ENCODE peak calls at places on chromosomes 1 and 21, in seven cellular contexts. One of them, this sample, is unnamed.

GRCh38 chr1:12454406-12455391 is 163.3 kb downstream of the DHRS3 start:
- DNase-seq in heart left ventricle: no peak
- DNase-seq in nephron progenitor cell: no peak
- DNase-seq in HCT116: no peak
- DNase-seq in glutamatergic neuron: no peak
- DNase-seq in ovary: no peak
- DNase-seq in RWPE1: no peak
- DNase-seq in this sample: no peak

GRCh38 chr1:11749203-11749689 is 12.7 kb upstream of the C1orf167 start:
- DNase-seq in heart left ventricle: peak; percentile 61
- DNase-seq in RWPE1: peak; percentile 56
- DNase-seq in glutamatergic neuron: peak; percentile 74
- DNase-seq in HCT116: peak; percentile 26
- DNase-seq in nephron progenitor cell: no peak
- DNase-seq in ovary: no peak
- DNase-seq in this sample: no peak

GRCh38 chr21:32581732-32582131 is 3.6 kb downstream of the TCP10L start:
- DNase-seq in HCT116: no peak
- DNase-seq in ovary: peak; percentile 1
- DNase-seq in heart left ventricle: no peak
- DNase-seq in glutamatergic neuron: no peak
- DNase-seq in RWPE1: no peak
- DNase-seq in nephron progenitor cell: no peak
- DNase-seq in this sample: no peak

GRCh38 chr21:32083175-32083574 is 195.7 kb downstream of the MIS18A start:
- DNase-seq in HCT116: no peak
- DNase-seq in heart left ventricle: no peak
- DNase-seq in ovary: no peak
- DNase-seq in RWPE1: no peak
- DNase-seq in glutamatergic neuron: no peak
- DNase-seq in nephron progenitor cell: no peak
- DNase-seq in this sample: no peak

GRCh38 chr1:11273595-11274234 is 717 bp downstream of the UBIAD1 start:
- DNase-seq in nephron progenitor cell: no peak
- DNase-seq in HCT116: no peak
- DNase-seq in RWPE1: no peak
- DNase-seq in heart left ventricle: no peak
- DNase-seq in glutamatergic neuron: no peak
- DNase-seq in ovary: no peak
- DNase-seq in this sample: no peak

GRCh38 chr1:216847385-216848036 is 124.3 kb upstream of the ESRRG start:
- DNase-seq in heart left ventricle: no peak
- DNase-seq in ovary: no peak
- DNase-seq in glutamatergic neuron: no peak
- DNase-seq in nephron progenitor cell: no peak
- DNase-seq in RWPE1: no peak
- DNase-seq in HCT116: no peak
- DNase-seq in this sample: no peak

GRCh38 chr1:46806196-46807020 is 7.6 kb downstream of the CYP4B1 start:
- DNase-seq in HCT116: no peak
- DNase-seq in RWPE1: no peak
- DNase-seq in glutamatergic neuron: no peak
- DNase-seq in nephron progenitor cell: no peak
- DNase-seq in heart left ventricle: peak; percentile 88
- DNase-seq in ovary: no peak
- DNase-seq in this sample: no peak

GRCh38 chr1:184387871-184388670 is 1.2 kb downstream of the C1orf21 start:
- DNase-seq in nephron progenitor cell: peak; percentile 35
- DNase-seq in RWPE1: peak; percentile 71
- DNase-seq in heart left ventricle: peak; percentile 38
- DNase-seq in glutamatergic neuron: peak; percentile 41
- DNase-seq in ovary: peak; percentile 40
- DNase-seq in HCT116: no peak
- DNase-seq in this sample: peak; percentile 6

GRCh38 chr1:9443913-9444445 is 95.3 kb upstream of the SLC25A33 start:
- DNase-seq in HCT116: no peak
- DNase-seq in ovary: peak; percentile 71
- DNase-seq in glutamatergic neuron: no peak
- DNase-seq in RWPE1: peak; percentile 26
- DNase-seq in nephron progenitor cell: no peak
- DNase-seq in heart left ventricle: no peak
- DNase-seq in this sample: peak; percentile 45

GRCh38 chr21:46664316-46664995 is 29.0 kb downstream of the PRMT2 start:
- DNase-seq in glutamatergic neuron: no peak
- DNase-seq in heart left ventricle: no peak
- DNase-seq in HCT116: no peak
- DNase-seq in ovary: no peak
- DNase-seq in RWPE1: no peak
- DNase-seq in nephron progenitor cell: no peak
- DNase-seq in this sample: no peak

GRCh38 chr1:113686891-113687624 is 72.2 kb downstream of the PHTF1 start:
- DNase-seq in nephron progenitor cell: no peak
- DNase-seq in heart left ventricle: no peak
- DNase-seq in HCT116: no peak
- DNase-seq in ovary: no peak
- DNase-seq in RWPE1: no peak
- DNase-seq in glutamatergic neuron: no peak
- DNase-seq in this sample: no peak

GRCh38 chr1:119919241-119919640 is 22.9 kb upstream of the ADAM30 start:
- DNase-seq in RWPE1: no peak
- DNase-seq in ovary: no peak
- DNase-seq in HCT116: no peak
- DNase-seq in nephron progenitor cell: no peak
- DNase-seq in glutamatergic neuron: no peak
- DNase-seq in heart left ventricle: no peak
- DNase-seq in this sample: no peak

GRCh38 chr21:42022906-42023305 is 12.7 kb upstream of the ZBTB21 start:
- DNase-seq in HCT116: no peak
- DNase-seq in heart left ventricle: no peak
- DNase-seq in ovary: no peak
- DNase-seq in nephron progenitor cell: no peak
- DNase-seq in RWPE1: no peak
- DNase-seq in glutamatergic neuron: no peak
- DNase-seq in this sample: no peak

GRCh38 chr21:42021751-42022430 is 11.7 kb upstream of the ZBTB21 start:
- DNase-seq in heart left ventricle: no peak
- DNase-seq in RWPE1: no peak
- DNase-seq in glutamatergic neuron: no peak
- DNase-seq in ovary: no peak
- DNase-seq in HCT116: no peak
- DNase-seq in nephron progenitor cell: peak; percentile 55
- DNase-seq in this sample: peak; percentile 58

GRCh38 chr21:42016364-42016985 is 6.3 kb upstream of the ZBTB21 start:
- DNase-seq in nephron progenitor cell: no peak
- DNase-seq in RWPE1: no peak
- DNase-seq in glutamatergic neuron: no peak
- DNase-seq in HCT116: no peak
- DNase-seq in heart left ventricle: no peak
- DNase-seq in ovary: no peak
- DNase-seq in this sample: no peak

GRCh38 chr21:42019101-42019605 is 9.0 kb upstream of the ZBTB21 start:
- DNase-seq in HCT116: no peak
- DNase-seq in heart left ventricle: no peak
- DNase-seq in ovary: no peak
- DNase-seq in nephron progenitor cell: no peak
- DNase-seq in glutamatergic neuron: no peak
- DNase-seq in RWPE1: peak; percentile 45
- DNase-seq in this sample: no peak

DNA sequence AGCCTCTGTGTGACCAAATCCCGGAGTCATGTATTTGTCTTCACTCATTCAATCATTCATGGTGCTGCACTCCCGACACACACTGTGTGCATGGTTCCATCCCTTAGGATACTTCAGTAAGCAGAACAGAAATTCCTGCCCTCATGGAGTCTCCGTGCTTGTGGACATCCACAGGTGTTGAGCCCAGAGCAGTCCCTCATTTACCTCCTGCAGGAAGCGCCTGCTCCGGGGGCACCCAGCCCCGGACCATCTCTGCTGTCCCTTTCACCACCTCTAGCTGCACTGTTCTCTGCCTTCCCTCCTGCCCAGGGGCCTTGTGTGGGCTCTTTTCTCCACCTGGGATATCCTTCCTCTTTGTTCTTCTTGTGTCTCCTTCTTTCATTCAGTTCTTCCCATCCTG is 9.5 kb upstream of the ZBTB21 start:
- DNase-seq in glutamatergic neuron: no peak
- DNase-seq in ovary: no peak
- DNase-seq in RWPE1: no peak
- DNase-seq in HCT116: no peak
- DNase-seq in heart left ventricle: no peak
- DNase-seq in nephron progenitor cell: no peak
- DNase-seq in this sample: no peak
- TF ChIP-seq CTCF in glutamatergic neuron: no peak
- TF ChIP-seq CTCF in ovary: no peak
- TF ChIP-seq CTCF in RWPE1: no peak
- TF ChIP-seq CTCF in HCT116: no peak
- TF ChIP-seq CTCF in heart left ventricle: no peak
- TF ChIP-seq CTCF in nephron progenitor cell: no peak
- TF ChIP-seq CTCF in this sample: no peak

DNA sequence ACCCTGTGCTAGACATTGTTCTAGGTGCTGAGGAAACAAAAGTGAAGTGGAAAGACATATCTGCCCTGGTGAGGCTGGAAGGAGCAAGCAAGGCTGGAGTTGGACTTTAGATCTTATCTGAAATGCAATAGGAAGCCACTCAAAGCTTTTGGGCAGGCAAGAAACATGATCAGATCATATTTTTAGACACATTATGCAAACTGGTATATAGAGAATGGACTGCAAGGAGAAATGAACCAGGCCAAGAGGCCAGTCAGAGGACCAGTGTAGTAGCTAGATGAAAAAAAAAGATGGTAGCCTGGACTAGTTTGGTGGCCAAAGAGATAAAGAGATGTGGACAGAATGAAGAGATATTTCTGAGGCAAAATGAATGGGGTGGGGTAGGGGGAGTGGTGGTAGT is 46.3 kb downstream of the CCN1 start:
- DNase-seq in nephron progenitor cell: no peak
- DNase-seq in RWPE1: no peak
- DNase-seq in heart left ventricle: no peak
- DNase-seq in ovary: no peak
- DNase-seq in HCT116: no peak
- DNase-seq in glutamatergic neuron: no peak
- DNase-seq in this sample: no peak
- TF ChIP-seq CTCF in nephron progenitor cell: no peak
- TF ChIP-seq CTCF in RWPE1: no peak
- TF ChIP-seq CTCF in heart left ventricle: no peak
- TF ChIP-seq CTCF in ovary: no peak
- TF ChIP-seq CTCF in HCT116: no peak
- TF ChIP-seq CTCF in glutamatergic neuron: no peak
- TF ChIP-seq CTCF in this sample: no peak

GRCh38 chr1:2598329-2598931 is 11.9 kb downstream of the PRXL2B start:
- DNase-seq in heart left ventricle: no peak
- DNase-seq in nephron progenitor cell: no peak
- DNase-seq in ovary: no peak
- DNase-seq in HCT116: no peak
- DNase-seq in glutamatergic neuron: no peak
- DNase-seq in RWPE1: no peak
- DNase-seq in this sample: no peak
- TF ChIP-seq CTCF in heart left ventricle: no peak
- TF ChIP-seq CTCF in nephron progenitor cell: no peak
- TF ChIP-seq CTCF in ovary: no peak
- TF ChIP-seq CTCF in HCT116: peak; percentile 19
- TF ChIP-seq CTCF in glutamatergic neuron: no peak
- TF ChIP-seq CTCF in RWPE1: no peak
- TF ChIP-seq CTCF in this sample: no peak

GRCh38 chr1:32448773-32449456 is 16.0 kb upstream of the ZBTB8B start:
- DNase-seq in glutamatergic neuron: no peak
- DNase-seq in nephron progenitor cell: peak; percentile 64
- DNase-seq in RWPE1: no peak
- DNase-seq in heart left ventricle: no peak
- DNase-seq in ovary: no peak
- DNase-seq in HCT116: peak; percentile 68
- DNase-seq in this sample: peak; percentile 77
- TF ChIP-seq CTCF in glutamatergic neuron: no peak
- TF ChIP-seq CTCF in nephron progenitor cell: peak; percentile 17
- TF ChIP-seq CTCF in RWPE1: no peak
- TF ChIP-seq CTCF in heart left ventricle: peak; percentile 7
- TF ChIP-seq CTCF in ovary: no peak
- TF ChIP-seq CTCF in HCT116: peak; percentile 55
- TF ChIP-seq CTCF in this sample: no peak

GRCh38 chr21:15682182-15682895 is 47.4 kb upstream of the USP25 start:
- DNase-seq in glutamatergic neuron: no peak
- DNase-seq in ovary: no peak
- DNase-seq in nephron progenitor cell: no peak
- DNase-seq in heart left ventricle: no peak
- DNase-seq in HCT116: no peak
- DNase-seq in RWPE1: peak; percentile 39
- DNase-seq in this sample: no peak

GRCh38 chr21:15682977-15683376 is 46.8 kb upstream of the USP25 start:
- DNase-seq in RWPE1: peak; percentile 25
- DNase-seq in nephron progenitor cell: no peak
- DNase-seq in ovary: no peak
- DNase-seq in heart left ventricle: no peak
- DNase-seq in glutamatergic neuron: no peak
- DNase-seq in HCT116: no peak
- DNase-seq in this sample: no peak

DNA sequence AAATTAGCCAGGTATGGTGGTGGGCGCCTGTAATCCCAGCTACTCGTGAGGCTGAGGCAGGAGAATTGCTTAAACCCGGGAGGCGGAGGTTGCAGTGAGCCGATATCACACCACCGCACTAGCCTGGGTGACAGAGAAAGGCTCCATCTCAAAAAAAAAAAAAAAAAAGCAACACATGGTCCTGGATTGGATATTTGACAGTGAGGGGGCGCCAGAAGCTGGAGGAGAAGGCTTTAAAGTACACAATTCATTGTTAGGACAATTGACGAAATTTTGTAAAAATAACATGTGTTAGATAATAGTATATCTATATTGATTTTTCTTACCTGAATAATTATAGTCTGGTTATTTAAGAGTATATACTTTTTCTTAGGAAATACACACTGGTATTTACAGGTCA is 50.2 kb upstream of the USP25 start:
- DNase-seq in RWPE1: no peak
- DNase-seq in heart left ventricle: no peak
- DNase-seq in ovary: no peak
- DNase-seq in HCT116: no peak
- DNase-seq in nephron progenitor cell: no peak
- DNase-seq in glutamatergic neuron: no peak
- DNase-seq in this sample: no peak
- TF ChIP-seq CTCF in RWPE1: no peak
- TF ChIP-seq CTCF in heart left ventricle: no peak
- TF ChIP-seq CTCF in ovary: no peak
- TF ChIP-seq CTCF in HCT116: no peak
- TF ChIP-seq CTCF in nephron progenitor cell: no peak
- TF ChIP-seq CTCF in glutamatergic neuron: no peak
- TF ChIP-seq CTCF in this sample: no peak

This sample was measured in neural crest cell.